ENCODE peak calls at places on chromosomes 12 and 14, in six cellular contexts. C, B, L, T, U and H are unnamed samples.

GRCh38 chr14:37673439-37673838 is 78.0 kb downstream of the TTC6 start:
- DNase-seq in C (no peak), B (no peak), L (no peak), T (no peak), U (no peak), H (no peak)

GRCh38 chr12:130669205-130669557 is 46.9 kb downstream of the RIMBP2 start:
- DNase-seq in C (no peak), B (no peak), L (no peak), T (no peak), U (no peak), H (no peak)

GRCh38 chr14:94643316-94644101 is 31.3 kb downstream of the SERPINA3 start:
- DNase-seq in C (no peak), B (no peak), L (no peak), T (no peak), U (no peak), H (no peak)

GRCh38 chr14:99941211-99941610 is 124.0 kb upstream of the EVL start:
- DNase-seq in C (no peak), B (no peak), L (no peak), T (no peak), U (no peak), H (no peak)

GRCh38 chr14:104687601-104688504 is 1.6 kb upstream of the INF2 start:
- DNase-seq in C (no peak), B (no peak), L (no peak), T (no peak), U (peak; percentile 92), H (peak; percentile 49)

GRCh38 chr12:70831538-70831937 is 89.0 kb downstream of the PTPRR start:
- DNase-seq in C (no peak), B (no peak), L (peak; percentile 7), T (peak; percentile 4), U (peak; percentile 86), H (peak; percentile 45)

GRCh38 chr14:29370024-29370423 is 557.6 kb downstream of the PRKD1 start:
- DNase-seq in C (no peak), B (no peak), L (no peak), T (no peak), U (peak; percentile 38), H (no peak)

GRCh38 chr12:6766651-6767300 is 613 bp downstream of the PTMS start:
- DNase-seq in C (no peak), B (peak; percentile 76), L (no peak), T (peak; percentile 64), U (peak; percentile 68), H (peak; percentile 90)

GRCh38 chr14:90034835-90035525 is 26.8 kb upstream of the KCNK13 start:
- DNase-seq in C (no peak), B (no peak), L (no peak), T (no peak), U (no peak), H (no peak)

GRCh38 chr12:47986266-47986610 is 18.0 kb downstream of the COL2A1 start:
- DNase-seq in C (no peak), B (no peak), L (no peak), T (no peak), U (no peak), H (no peak)

GRCh38 chr14:77542349-77543239 is 44.0 kb upstream of the ISM2 start:
- DNase-seq in C (no peak), B (no peak), L (no peak), T (no peak), U (no peak), H (no peak)

GRCh38 chr14:30267141-30267540 is 291.8 kb upstream of the G2E3 start:
- DNase-seq in C (no peak), B (no peak), L (no peak), T (peak; percentile 68), U (peak; percentile 35), H (peak; percentile 63)

GRCh38 chr12:50505386-50505827 is 622 bp downstream of the DIP2B start:
- DNase-seq in C (peak; percentile 38), B (peak; percentile 76), L (no peak), T (no peak), U (peak; percentile 32), H (peak; percentile 59)

GRCh38 chr12:46164186-46164585 is 104.7 kb downstream of the SLC38A1 start:
- DNase-seq in C (no peak), B (no peak), L (no peak), T (no peak), U (no peak), H (no peak)

GRCh38 chr12:69569236-69569635 is 16.0 kb upstream of the CCT2 start:
- DNase-seq in C (no peak), B (no peak), L (no peak), T (peak; percentile 49), U (peak; percentile 78), H (peak; percentile 75)

GRCh38 chr14:35374273-35374681 is 30.3 kb downstream of the NFKBIA start:
- DNase-seq in C (no peak), B (no peak), L (peak; percentile 70), T (peak; percentile 98), U (peak; percentile 84), H (peak; percentile 98)

GRCh38 chr12:44876554-44877275 is 600 bp upstream of the NELL2 start:
- DNase-seq in C (peak; percentile 88), B (peak; percentile 75), L (no peak), T (no peak), U (peak; percentile 17), H (peak; percentile 49)

GRCh38 chr14:35340616-35341453 is 48.7 kb downstream of the PSMA6 start:
- DNase-seq in C (no peak), B (no peak), L (no peak), T (no peak), U (no peak), H (no peak)

GRCh38 chr14:98984719-98985041 is 287.3 kb downstream of the BCL11B start:
- DNase-seq in C (no peak), B (no peak), L (no peak), T (no peak), U (no peak), H (no peak)

GRCh38 chr14:58106446-58106845 is 45.6 kb downstream of the ARMH4 start:
- DNase-seq in C (no peak), B (no peak), L (no peak), T (no peak), U (no peak), H (no peak)

GRCh38 chr14:33542338-33543290 is 408.3 kb downstream of the EGLN3 start:
- DNase-seq in C (no peak), B (no peak), L (no peak), T (no peak), U (no peak), H (no peak)

GRCh38 chr12:49588281-49588680 is 17.2 kb downstream of the FAM186B start:
- DNase-seq in C (no peak), B (no peak), L (no peak), T (no peak), U (no peak), H (no peak)

GRCh38 chr12:22312336-22312735 is 22.2 kb downstream of the ST8SIA1 start:
- DNase-seq in C (no peak), B (no peak), L (peak; percentile 66), T (peak; percentile 54), U (peak; percentile 85), H (peak; percentile 83)

GRCh38 chr12:110028323-110028722 is 20.0 kb downstream of the C12orf76 start:
- DNase-seq in C (no peak), B (no peak), L (no peak), T (no peak), U (no peak), H (no peak)

GRCh38 chr12:130591736-130592135 is 124.4 kb downstream of the RIMBP2 start:
- DNase-seq in C (no peak), B (no peak), L (no peak), T (no peak), U (no peak), H (no peak)

GRCh38 chr12:77225373-77225772 is 160.0 kb upstream of the E2F7 start:
- DNase-seq in C (no peak), B (no peak), L (no peak), T (no peak), U (no peak), H (no peak)

GRCh38 chr12:77231548-77231947 is 166.2 kb upstream of the E2F7 start:
- DNase-seq in C (no peak), B (no peak), L (no peak), T (peak; percentile 55), U (no peak), H (peak; percentile 82)

GRCh38 chr12:77226398-77226797 is 161.0 kb upstream of the E2F7 start:
- DNase-seq in C (no peak), B (no peak), L (no peak), T (no peak), U (no peak), H (no peak)

GRCh38 chr12:77229640-77230442 is 164.5 kb upstream of the E2F7 start:
- DNase-seq in C (no peak), B (no peak), L (no peak), T (no peak), U (peak; percentile 6), H (no peak)

DNA sequence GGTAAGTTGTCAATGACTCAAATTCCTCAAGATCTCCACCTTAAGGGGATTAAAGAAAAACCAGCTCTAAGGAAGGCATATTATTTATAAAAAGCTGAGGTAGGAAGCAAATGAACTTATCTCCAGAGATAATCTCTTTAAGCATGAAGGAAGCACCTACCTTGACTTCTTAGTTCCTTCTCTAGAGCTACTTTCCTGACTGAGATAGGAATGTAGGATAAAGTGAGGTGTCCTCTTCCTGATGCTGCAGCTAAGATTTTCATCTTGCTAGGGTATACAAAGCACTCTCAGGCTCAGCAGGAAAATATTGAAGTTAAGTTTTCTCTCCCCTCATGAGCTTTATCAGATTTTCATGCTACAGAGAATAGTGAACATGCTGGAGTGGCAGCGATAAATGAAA is 163.0 kb upstream of the E2F7 start:
- DNase-seq in C (no peak), B (no peak), L (no peak), T (no peak), U (no peak), H (no peak)
- H3K4me2 ChIP-seq in C (no peak overlapping the region), B (no peak overlapping the region), L (no peak overlapping the region), T (no peak overlapping the region), U (no peak overlapping the region), H (no peak overlapping the region)

DNA sequence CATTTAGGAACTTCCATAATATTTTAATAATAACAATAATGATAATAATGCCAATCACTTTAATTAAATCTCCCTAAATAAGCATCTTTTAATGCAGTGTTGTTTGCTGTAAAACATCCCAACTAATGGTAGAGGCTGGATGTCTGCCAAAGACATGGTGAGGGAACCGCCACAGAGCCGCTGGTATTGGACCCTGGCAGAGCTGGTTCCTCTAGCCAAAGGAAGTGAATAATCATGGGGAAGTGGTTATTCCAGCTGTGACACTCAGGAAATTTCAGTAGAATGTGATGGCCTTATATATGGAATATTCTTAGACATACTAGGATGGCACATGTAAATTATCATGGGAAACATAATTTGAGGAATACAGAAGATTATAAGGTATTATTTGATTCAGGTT is 483.2 kb downstream of the ZFP36L1 start:
- DNase-seq in C (no peak), B (no peak), L (no peak), T (no peak), U (peak; percentile 78), H (no peak)
- H3K27ac ChIP-seq in C (no peak overlapping the region), B (no peak overlapping the region), L (no peak overlapping the region), T (no peak overlapping the region), U (peak overlapping the region; percentile 0), H (no peak overlapping the region)

DNA sequence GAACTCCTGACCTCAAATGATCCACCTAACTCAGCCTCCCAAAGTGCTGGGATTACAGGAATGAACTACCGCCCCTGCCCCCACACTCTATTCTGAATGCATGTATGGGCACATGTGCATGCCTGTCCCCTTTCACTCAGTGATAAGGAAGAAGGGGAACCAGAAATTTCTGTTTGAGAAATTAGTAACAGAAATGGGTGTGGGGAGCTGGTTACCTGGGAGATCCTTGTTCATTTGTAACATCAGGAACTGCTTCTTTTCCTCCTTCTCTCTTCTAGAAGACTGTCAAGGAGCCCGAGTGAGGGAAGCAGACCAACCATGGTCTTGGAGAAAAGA is 3.5 kb downstream of the PPP1R3E start:
- DNase-seq in C (no peak), B (no peak), L (no peak), T (no peak), U (no peak), H (no peak)
- H3K9ac ChIP-seq in C (no peak overlapping the region), B (no peak overlapping the region), L (peak overlapping the region; percentile 40), T (no peak overlapping the region), U (no peak overlapping the region), H (peak overlapping the region; percentile 79)

GRCh38 chr14:91935621-91936020 is 11.9 kb downstream of the FBLN5 start:
- DNase-seq in C (no peak), B (no peak), L (no peak), T (no peak), U (no peak), H (no peak)
- H3K4me2 ChIP-seq in C (no peak overlapping the region), B (no peak overlapping the region), L (no peak overlapping the region), T (no peak overlapping the region), U (no peak overlapping the region), H (no peak overlapping the region)